ENCODE peak calls at places on chromosomes 3 and 15, in six cellular contexts. One of them, this sample, is unnamed.

GRCh38 chr15:94972314-94972713 is 741.0 kb downstream of the MCTP2 start:
- DNase-seq in cardiac muscle cell: peak
- DNase-seq in upper lobe of right lung: no peak
- DNase-seq in right atrium auricular region: no peak
- DNase-seq in HFFc6: no peak
- DNase-seq in omental fat pad: no peak
- DNase-seq in this sample: no peak

GRCh38 chr3:160050019-160050418 is 61.4 kb downstream of the IL12A start:
- DNase-seq in cardiac muscle cell: no peak
- DNase-seq in upper lobe of right lung: no peak
- DNase-seq in right atrium auricular region: no peak
- DNase-seq in HFFc6: no peak
- DNase-seq in omental fat pad: no peak
- DNase-seq in this sample: no peak

GRCh38 chr3:168996622-168997021 is 666.9 kb downstream of the MECOM start:
- DNase-seq in cardiac muscle cell: peak
- DNase-seq in upper lobe of right lung: no peak
- DNase-seq in right atrium auricular region: no peak
- DNase-seq in HFFc6: no peak
- DNase-seq in omental fat pad: no peak
- DNase-seq in this sample: no peak

GRCh38 chr3:143484851-143485512 is 363.3 kb downstream of the SLC9A9 start:
- DNase-seq in cardiac muscle cell: no peak
- DNase-seq in upper lobe of right lung: no peak
- DNase-seq in right atrium auricular region: no peak
- DNase-seq in HFFc6: no peak
- DNase-seq in omental fat pad: no peak
- DNase-seq in this sample: no peak

GRCh38 chr15:31840849-31841476 is 189.4 kb upstream of the CHRNA7 start:
- DNase-seq in cardiac muscle cell: no peak
- DNase-seq in upper lobe of right lung: no peak
- DNase-seq in right atrium auricular region: peak
- DNase-seq in HFFc6: no peak
- DNase-seq in omental fat pad: no peak
- DNase-seq in this sample: no peak

GRCh38 chr15:98684441-98684840 is 36.1 kb downstream of the IGF1R start:
- DNase-seq in cardiac muscle cell: peak
- DNase-seq in upper lobe of right lung: no peak
- DNase-seq in right atrium auricular region: no peak
- DNase-seq in HFFc6: peak
- DNase-seq in omental fat pad: no peak
- DNase-seq in this sample: no peak

GRCh38 chr3:17340261-17340660 is 402.2 kb downstream of the TBC1D5 start:
- DNase-seq in cardiac muscle cell: no peak
- DNase-seq in upper lobe of right lung: no peak
- DNase-seq in right atrium auricular region: no peak
- DNase-seq in HFFc6: no peak
- DNase-seq in omental fat pad: no peak
- DNase-seq in this sample: no peak

GRCh38 chr3:65741540-65741939 is 297.2 kb downstream of the MAGI1 start:
- DNase-seq in cardiac muscle cell: no peak
- DNase-seq in upper lobe of right lung: no peak
- DNase-seq in right atrium auricular region: no peak
- DNase-seq in HFFc6: no peak
- DNase-seq in omental fat pad: no peak
- DNase-seq in this sample: no peak

GRCh38 chr3:169686874-169687273 is 23.4 kb upstream of the MECOM start:
- DNase-seq in cardiac muscle cell: no peak
- DNase-seq in upper lobe of right lung: no peak
- DNase-seq in right atrium auricular region: no peak
- DNase-seq in HFFc6: no peak
- DNase-seq in omental fat pad: no peak
- DNase-seq in this sample: no peak

GRCh38 chr15:21269121-21269520 is 171.2 kb downstream of the POTEB3 start:
- DNase-seq in cardiac muscle cell: no peak
- DNase-seq in upper lobe of right lung: peak
- DNase-seq in right atrium auricular region: no peak
- DNase-seq in HFFc6: no peak
- DNase-seq in omental fat pad: peak
- DNase-seq in this sample: peak

GRCh38 chr3:171865191-171865865 is 22.2 kb downstream of the TMEM212 start:
- DNase-seq in cardiac muscle cell: no peak
- DNase-seq in upper lobe of right lung: no peak
- DNase-seq in right atrium auricular region: no peak
- DNase-seq in HFFc6: no peak
- DNase-seq in omental fat pad: no peak
- DNase-seq in this sample: no peak

GRCh38 chr3:194069421-194070219 is 66.3 kb upstream of the HES1 start:
- DNase-seq in cardiac muscle cell: peak
- DNase-seq in upper lobe of right lung: no peak
- DNase-seq in right atrium auricular region: no peak
- DNase-seq in HFFc6: no peak
- DNase-seq in omental fat pad: no peak
- DNase-seq in this sample: no peak

GRCh38 chr15:74540135-74540760 is 772 bp upstream of the ARID3B start:
- DNase-seq in cardiac muscle cell: no peak
- DNase-seq in upper lobe of right lung: no peak
- DNase-seq in right atrium auricular region: no peak
- DNase-seq in HFFc6: peak
- DNase-seq in omental fat pad: no peak
- DNase-seq in this sample: no peak

GRCh38 chr3:138450704-138451424 is 16.4 kb downstream of the ESYT3 start:
- DNase-seq in cardiac muscle cell: no peak
- DNase-seq in upper lobe of right lung: peak
- DNase-seq in right atrium auricular region: no peak
- DNase-seq in HFFc6: no peak
- DNase-seq in omental fat pad: no peak
- DNase-seq in this sample: no peak

GRCh38 chr3:8541486-8541885 is 39.9 kb downstream of the LMCD1 start:
- DNase-seq in cardiac muscle cell: no peak
- DNase-seq in upper lobe of right lung: no peak
- DNase-seq in right atrium auricular region: no peak
- DNase-seq in HFFc6: no peak
- DNase-seq in omental fat pad: no peak
- DNase-seq in this sample: no peak

GRCh38 chr15:69723404-69724097 is 270.9 kb downstream of the RPLP1 start:
- DNase-seq in cardiac muscle cell: no peak
- DNase-seq in upper lobe of right lung: no peak
- DNase-seq in right atrium auricular region: no peak
- DNase-seq in HFFc6: no peak
- DNase-seq in omental fat pad: no peak
- DNase-seq in this sample: no peak

GRCh38 chr15:70470556-70471191 is 292.7 kb downstream of the UACA start:
- DNase-seq in cardiac muscle cell: no peak
- DNase-seq in upper lobe of right lung: no peak
- DNase-seq in right atrium auricular region: no peak
- DNase-seq in HFFc6: no peak
- DNase-seq in omental fat pad: no peak
- DNase-seq in this sample: no peak

GRCh38 chr3:57518276-57518914 is 25.7 kb downstream of the DNAH12 start:
- DNase-seq in cardiac muscle cell: peak
- DNase-seq in upper lobe of right lung: no peak
- DNase-seq in right atrium auricular region: no peak
- DNase-seq in HFFc6: no peak
- DNase-seq in omental fat pad: no peak
- DNase-seq in this sample: no peak

GRCh38 chr15:23629234-23629805 is 18.3 kb downstream of the MAGEL2 start:
- DNase-seq in cardiac muscle cell: no peak
- DNase-seq in upper lobe of right lung: no peak
- DNase-seq in right atrium auricular region: no peak
- DNase-seq in HFFc6: no peak
- DNase-seq in omental fat pad: no peak
- DNase-seq in this sample: no peak

GRCh38 chr3:73516656-73517055 is 108.1 kb downstream of the PDZRN3 start:
- DNase-seq in cardiac muscle cell: no peak
- DNase-seq in upper lobe of right lung: no peak
- DNase-seq in right atrium auricular region: no peak
- DNase-seq in HFFc6: no peak
- DNase-seq in omental fat pad: no peak
- DNase-seq in this sample: no peak

GRCh38 chr3:156688849-156689452 is 14.6 kb downstream of the TIPARP start:
- DNase-seq in cardiac muscle cell: no peak
- DNase-seq in upper lobe of right lung: no peak
- DNase-seq in right atrium auricular region: no peak
- DNase-seq in HFFc6: no peak
- DNase-seq in omental fat pad: no peak
- DNase-seq in this sample: no peak

GRCh38 chr3:47469616-47470015 is 6.1 kb downstream of the SCAP start:
- DNase-seq in cardiac muscle cell: peak
- DNase-seq in upper lobe of right lung: no peak
- DNase-seq in right atrium auricular region: no peak
- DNase-seq in HFFc6: no peak
- DNase-seq in omental fat pad: no peak
- DNase-seq in this sample: no peak

GRCh38 chr3:57756528-57757401 is 656 bp downstream of the SLMAP start:
- DNase-seq in cardiac muscle cell: peak
- DNase-seq in upper lobe of right lung: peak
- DNase-seq in right atrium auricular region: peak
- DNase-seq in HFFc6: peak
- DNase-seq in omental fat pad: no peak
- DNase-seq in this sample: no peak

GRCh38 chr15:97989330-97989729 is 28.8 kb downstream of the ARRDC4 start:
- DNase-seq in cardiac muscle cell: no peak
- DNase-seq in upper lobe of right lung: no peak
- DNase-seq in right atrium auricular region: no peak
- DNase-seq in HFFc6: no peak
- DNase-seq in omental fat pad: no peak
- DNase-seq in this sample: no peak

GRCh38 chr15:66080791-66081475 is 172.6 kb downstream of the MEGF11 start:
- DNase-seq in cardiac muscle cell: peak
- DNase-seq in upper lobe of right lung: peak
- DNase-seq in right atrium auricular region: no peak
- DNase-seq in HFFc6: peak
- DNase-seq in omental fat pad: no peak
- DNase-seq in this sample: peak

GRCh38 chr15:38872732-38873131 is 308.1 kb upstream of the RASGRP1 start:
- DNase-seq in cardiac muscle cell: no peak
- DNase-seq in upper lobe of right lung: no peak
- DNase-seq in right atrium auricular region: no peak
- DNase-seq in HFFc6: no peak
- DNase-seq in omental fat pad: no peak
- DNase-seq in this sample: no peak

GRCh38 chr15:38874464-38874863 is 309.9 kb upstream of the RASGRP1 start:
- DNase-seq in cardiac muscle cell: no peak
- DNase-seq in upper lobe of right lung: peak
- DNase-seq in right atrium auricular region: no peak
- DNase-seq in HFFc6: no peak
- DNase-seq in omental fat pad: no peak
- DNase-seq in this sample: no peak

GRCh38 chr15:38871638-38872037 is 307.0 kb upstream of the RASGRP1 start:
- DNase-seq in cardiac muscle cell: no peak
- DNase-seq in upper lobe of right lung: no peak
- DNase-seq in right atrium auricular region: no peak
- DNase-seq in HFFc6: no peak
- DNase-seq in omental fat pad: no peak
- DNase-seq in this sample: no peak

GRCh38 chr15:38876211-38876610 is 311.6 kb upstream of the RASGRP1 start:
- DNase-seq in cardiac muscle cell: no peak
- DNase-seq in upper lobe of right lung: no peak
- DNase-seq in right atrium auricular region: no peak
- DNase-seq in HFFc6: no peak
- DNase-seq in omental fat pad: no peak
- DNase-seq in this sample: no peak

DNA sequence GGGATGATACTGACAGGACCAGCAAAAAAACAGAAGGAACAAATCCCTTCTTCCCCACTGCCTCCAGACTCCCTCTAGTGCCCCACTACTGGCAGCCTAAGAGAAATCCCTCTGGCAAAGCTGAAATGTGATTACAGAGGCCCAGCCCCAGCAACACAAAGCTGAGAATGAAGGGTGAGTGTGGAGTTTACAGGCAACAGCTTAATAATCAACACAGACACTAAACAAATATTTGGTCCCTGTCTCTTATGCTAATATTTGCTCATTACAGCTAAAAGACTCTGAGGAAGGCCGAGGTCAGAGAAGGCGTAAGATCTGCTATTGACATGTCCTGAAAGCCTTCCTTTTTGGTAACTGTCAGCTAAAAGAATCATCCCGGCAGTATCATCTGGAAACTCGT is 308.5 kb upstream of the RASGRP1 start:
- DNase-seq in cardiac muscle cell: no peak
- DNase-seq in upper lobe of right lung: no peak
- DNase-seq in right atrium auricular region: no peak
- DNase-seq in HFFc6: no peak
- DNase-seq in omental fat pad: no peak
- DNase-seq in this sample: no peak
- TF ChIP-seq CTCF in cardiac muscle cell: peak
- TF ChIP-seq CTCF in upper lobe of right lung: no peak
- TF ChIP-seq CTCF in right atrium auricular region: no peak
- TF ChIP-seq CTCF in HFFc6: no peak
- TF ChIP-seq CTCF in omental fat pad: no peak
- TF ChIP-seq CTCF in this sample: no peak

GRCh38 chr3:141875893-141876380 is 506 bp upstream of the ATP1B3 start:
- DNase-seq in cardiac muscle cell: peak
- DNase-seq in upper lobe of right lung: peak
- DNase-seq in right atrium auricular region: peak
- DNase-seq in HFFc6: peak
- DNase-seq in omental fat pad: peak
- DNase-seq in this sample: peak
- TF ChIP-seq CTCF in cardiac muscle cell: no peak
- TF ChIP-seq CTCF in upper lobe of right lung: no peak
- TF ChIP-seq CTCF in right atrium auricular region: no peak
- TF ChIP-seq CTCF in HFFc6: no peak
- TF ChIP-seq CTCF in omental fat pad: no peak
- TF ChIP-seq CTCF in this sample: no peak

GRCh38 chr3:62665627-62666433 is 209.4 kb downstream of the CADPS start:
- DNase-seq in cardiac muscle cell: peak
- DNase-seq in upper lobe of right lung: peak
- DNase-seq in right atrium auricular region: peak
- DNase-seq in HFFc6: peak
- DNase-seq in omental fat pad: no peak
- DNase-seq in this sample: no peak

GRCh38 chr3:62670351-62670750 is 204.9 kb downstream of the CADPS start:
- DNase-seq in cardiac muscle cell: peak
- DNase-seq in upper lobe of right lung: no peak
- DNase-seq in right atrium auricular region: no peak
- DNase-seq in HFFc6: no peak
- DNase-seq in omental fat pad: no peak
- DNase-seq in this sample: no peak

GRCh38 chr3:62669161-62669560 is 206.1 kb downstream of the CADPS start:
- DNase-seq in cardiac muscle cell: no peak
- DNase-seq in upper lobe of right lung: no peak
- DNase-seq in right atrium auricular region: no peak
- DNase-seq in HFFc6: no peak
- DNase-seq in omental fat pad: no peak
- DNase-seq in this sample: no peak

GRCh38 chr3:62662680-62663079 is 212.5 kb downstream of the CADPS start:
- DNase-seq in cardiac muscle cell: no peak
- DNase-seq in upper lobe of right lung: no peak
- DNase-seq in right atrium auricular region: no peak
- DNase-seq in HFFc6: no peak
- DNase-seq in omental fat pad: no peak
- DNase-seq in this sample: no peak

GRCh38 chr3:62667714-62668113 is 207.5 kb downstream of the CADPS start:
- DNase-seq in cardiac muscle cell: no peak
- DNase-seq in upper lobe of right lung: no peak
- DNase-seq in right atrium auricular region: no peak
- DNase-seq in HFFc6: no peak
- DNase-seq in omental fat pad: no peak
- DNase-seq in this sample: no peak
- TF ChIP-seq CTCF in cardiac muscle cell: no peak
- TF ChIP-seq CTCF in upper lobe of right lung: no peak
- TF ChIP-seq CTCF in right atrium auricular region: no peak
- TF ChIP-seq CTCF in HFFc6: peak
- TF ChIP-seq CTCF in omental fat pad: no peak
- TF ChIP-seq CTCF in this sample: no peak

GRCh38 chr3:62672270-62672987 is 202.8 kb downstream of the CADPS start:
- DNase-seq in cardiac muscle cell: no peak
- DNase-seq in upper lobe of right lung: no peak
- DNase-seq in right atrium auricular region: no peak
- DNase-seq in HFFc6: no peak
- DNase-seq in omental fat pad: no peak
- DNase-seq in this sample: no peak
- TF ChIP-seq CTCF in cardiac muscle cell: no peak
- TF ChIP-seq CTCF in upper lobe of right lung: no peak
- TF ChIP-seq CTCF in right atrium auricular region: no peak
- TF ChIP-seq CTCF in HFFc6: no peak
- TF ChIP-seq CTCF in omental fat pad: no peak
- TF ChIP-seq CTCF in this sample: no peak